ENCODE peak calls at places on chromosomes 1 and 21, in seven cellular contexts. F is neural crest cell; H is CD8-positive, alpha-beta T cell; Z is foreskin keratinocyte; V is RWPE1; X is AG04450; K is endothelial cell. A is an unnamed sample.

GRCh38 chr1:225460021-225460736 is 32.3 kb upstream of the LBR start:
- DNase-seq in Z (no peak), H (no peak), X (no peak), K (no peak), F (no peak), V (no peak), A (no peak)

GRCh38 chr1:41423511-41424191 is 60.8 kb downstream of the EDN2 start:
- DNase-seq in X (no peak), Z (no peak), H (no peak), K (peak; percentile 38), V (no peak), F (no peak), A (no peak)

GRCh38 chr1:93805027-93805426 is 74.0 kb downstream of the DNTTIP2 start:
- DNase-seq in X (no peak), V (no peak), K (no peak), Z (no peak), F (no peak), H (no peak), A (no peak)

GRCh38 chr21:28239345-28239744 is 753.3 kb downstream of the LTN1 start:
- DNase-seq in X (no peak), Z (no peak), V (no peak), K (no peak), F (no peak), H (no peak), A (no peak)

GRCh38 chr1:54973205-54973921 is 7.1 kb upstream of the TMEM61 start:
- DNase-seq in Z (no peak), F (peak; percentile 42), V (no peak), X (no peak), K (peak; percentile 48), H (no peak), A (no peak)

GRCh38 chr21:46636550-46637289 is 1.2 kb downstream of the PRMT2 start:
- DNase-seq in Z (no peak), H (no peak), V (no peak), F (no peak), K (no peak), X (no peak), A (no peak)

GRCh38 chr1:174074757-174075156 is 52.6 kb upstream of the RC3H1 start:
- DNase-seq in Z (no peak), V (peak; percentile 16), F (no peak), K (no peak), H (no peak), X (peak; percentile 2), A (no peak)

GRCh38 chr1:19222573-19222972 is 12.5 kb upstream of the UBR4 start:
- DNase-seq in Z (no peak), F (no peak), X (no peak), K (no peak), H (no peak), V (no peak), A (no peak)

GRCh38 chr1:224199679-224200078 is 16.6 kb downstream of the DEGS1 start:
- DNase-seq in H (no peak), K (no peak), V (no peak), F (no peak), X (no peak), Z (no peak), A (no peak)

GRCh38 chr1:114558548-114558947 is 22.9 kb downstream of the BCAS2 start:
- DNase-seq in X (no peak), K (no peak), V (peak; percentile 55), F (no peak), H (no peak), Z (no peak), A (no peak)

GRCh38 chr1:12088607-12089006 is 25.5 kb downstream of the TNFRSF8 start:
- DNase-seq in H (peak; percentile 75), Z (no peak), X (no peak), V (no peak), F (no peak), K (no peak), A (no peak)

GRCh38 chr1:100622037-100622436 is 84.1 kb downstream of the GPR88 start:
- DNase-seq in F (no peak), K (no peak), X (peak; percentile 92), Z (peak; percentile 60), V (peak; percentile 49), H (no peak), A (no peak)

GRCh38 chr1:103561612-103562395 is 9.6 kb upstream of the AMY2B start:
- DNase-seq in K (no peak), X (no peak), F (no peak), H (no peak), V (no peak), Z (no peak), A (no peak)

GRCh38 chr1:94773931-94774422 is 46.2 kb upstream of the SLC44A3 start:
- DNase-seq in K (no peak), V (peak; percentile 42), F (no peak), H (no peak), X (no peak), Z (peak; percentile 55), A (no peak)

GRCh38 chr1:10632691-10633090 is 157.9 kb downstream of the PEX14 start:
- DNase-seq in V (no peak), X (no peak), F (no peak), Z (no peak), H (no peak), K (no peak), A (no peak)

GRCh38 chr1:108643492-108644333 is 17.2 kb downstream of the HENMT1 start:
- DNase-seq in K (no peak), X (peak; percentile 62), F (no peak), Z (no peak), V (peak; percentile 52), H (no peak), A (no peak)

GRCh38 chr1:194181845-194182244 is 995.4 kb upstream of the B3GALT2 start:
- DNase-seq in X (no peak), F (no peak), H (no peak), K (no peak), V (no peak), Z (no peak), A (no peak)

GRCh38 chr1:187942986-187943385 is 1114.2 kb downstream of the PLA2G4A start:
- DNase-seq in H (no peak), Z (peak; percentile 4), F (no peak), X (no peak), V (peak; percentile 29), K (no peak), A (no peak)

GRCh38 chr1:187947359-187947758 is 1118.6 kb downstream of the PLA2G4A start:
- DNase-seq in Z (no peak), X (no peak), K (no peak), V (no peak), H (no peak), F (no peak), A (no peak)

GRCh38 chr1:187938092-187938491 is 1109.3 kb downstream of the PLA2G4A start:
- DNase-seq in V (no peak), K (no peak), Z (no peak), H (no peak), X (no peak), F (no peak), A (no peak)

GRCh38 chr1:187948170-187948794 is 1119.5 kb downstream of the PLA2G4A start:
- DNase-seq in Z (no peak), H (no peak), V (no peak), K (no peak), X (no peak), F (no peak), A (no peak)

GRCh38 chr1:187943606-187944403 is 1115.1 kb downstream of the PLA2G4A start:
- DNase-seq in X (no peak), V (no peak), H (no peak), F (no peak), K (no peak), Z (no peak), A (no peak)
- TF ChIP-seq CTCF in X (no peak), V (no peak), H (no peak), F (no peak), K (no peak), Z (no peak), A (no peak)

DNA sequence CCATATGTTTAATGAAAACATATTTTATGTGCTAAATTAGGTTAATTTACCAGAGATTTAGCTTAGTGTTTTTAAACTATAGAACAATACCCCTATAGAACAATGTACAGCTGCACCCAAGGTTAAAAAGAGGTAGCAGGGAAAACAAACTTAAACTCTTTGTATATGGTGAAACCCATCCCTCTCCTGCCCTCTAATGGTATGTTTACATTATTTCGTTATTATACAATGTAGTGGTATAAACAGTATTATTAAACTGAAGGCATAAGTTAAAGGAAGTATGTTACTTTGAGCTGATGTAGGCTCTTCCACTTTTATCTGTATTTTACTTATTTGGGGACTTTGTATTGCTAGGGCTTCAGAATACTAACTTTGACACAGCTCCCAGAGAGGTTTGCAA is 16.7 kb upstream of the ZYG11A start:
- DNase-seq in X (no peak), F (no peak), K (no peak), V (peak; percentile 17), Z (no peak), H (no peak), A (no peak)
- TF ChIP-seq CTCF in X (peak; percentile 35), F (peak; percentile 50), K (peak; percentile 14), V (peak; percentile 32), Z (peak; percentile 63), H (no peak), A (no peak)

GRCh38 chr1:36876990-36877389 is 157.3 kb downstream of the GRIK3 start:
- DNase-seq in K (no peak), H (peak; percentile 11), X (no peak), Z (no peak), F (no peak), V (no peak), A (no peak)
- TF ChIP-seq CTCF in K (no peak), H (no peak), X (no peak), Z (no peak), F (no peak), V (no peak), A (no peak)

GRCh38 chr1:32937061-32937460 is 27.5 kb downstream of the RNF19B start:
- DNase-seq in K (no peak), X (no peak), H (no peak), Z (no peak), V (no peak), F (no peak), A (no peak)

GRCh38 chr1:32928285-32928684 is 27.1 kb upstream of the TMEM54 start:
- DNase-seq in X (no peak), F (no peak), V (no peak), H (no peak), K (no peak), Z (no peak), A (no peak)

GRCh38 chr1:32939655-32940371 is 24.8 kb downstream of the RNF19B start:
- DNase-seq in F (no peak), K (no peak), X (peak; percentile 80), H (no peak), Z (peak; percentile 81), V (peak; percentile 67), A (peak; percentile 48)

GRCh38 chr1:32931760-32932159 is 30.6 kb upstream of the TMEM54 start:
- DNase-seq in H (no peak), Z (no peak), X (no peak), K (no peak), V (no peak), F (no peak), A (no peak)

GRCh38 chr1:32933742-32934322 is 30.8 kb downstream of the RNF19B start:
- DNase-seq in X (no peak), H (no peak), V (peak; percentile 21), F (no peak), K (peak; percentile 47), Z (peak; percentile 44), A (no peak)
- TF ChIP-seq CTCF in X (no peak), H (no peak), V (no peak), F (no peak), K (peak; percentile 66), Z (no peak), A (no peak)